ENCODE peak calls at places on chromosomes 13 and 19, in four cellular contexts. F is Peyer's patch, Z is neural progenitor cell, K is mesendoderm. L is an unnamed sample.
A peak's percentile ranks its signal among the peaks of the same experiment; 100 is the strongest.

GRCh38 chr19:33175886-33176669 is 18.1 kb upstream of the LRP3 start:
- DNase-seq in F (no peak), Z (peak; percentile 58), K (peak; percentile 73), L (peak; percentile 14)

GRCh38 chr13:37429976-37430375 is 168.6 kb downstream of the POSTN start:
- DNase-seq in F (no peak), Z (no peak), K (no peak), L (no peak)

GRCh38 chr13:25300861-25301346 is 521 bp upstream of the NUP58 start:
- DNase-seq in F (no peak), Z (peak; percentile 5), K (no peak), L (no peak)

GRCh38 chr13:30141773-30142501 is 165.4 kb downstream of the KATNAL1 start:
- DNase-seq in F (no peak), Z (no peak), K (no peak), L (no peak)

GRCh38 chr13:29507356-29507755 is 88.1 kb downstream of the SLC7A1 start:
- DNase-seq in F (peak; percentile 36), Z (no peak), K (no peak), L (no peak)

GRCh38 chr19:40982594-40983101 is 8.4 kb upstream of the CYP2B6 start:
- DNase-seq in F (no peak), Z (no peak), K (peak; percentile 28), L (no peak)

GRCh38 chr19:55537741-55538111 is 793 bp upstream of the SBK2 start:
- DNase-seq in F (no peak), Z (peak; percentile 58), K (peak; percentile 69), L (no peak)

GRCh38 chr19:23542562-23542961 is 144.4 kb downstream of the ZNF675 start:
- DNase-seq in F (no peak), Z (no peak), K (no peak), L (no peak)

GRCh38 chr19:17500447-17501198 is 10.8 kb upstream of the PGLS start:
- DNase-seq in F (no peak), Z (no peak), K (no peak), L (no peak)

GRCh38 chr13:27171244-27171829 is at the start of gene USP12:
- DNase-seq in F (peak; percentile 31), Z (no peak), K (peak; percentile 64), L (no peak)

GRCh38 chr13:49812806-49813205 is 20.3 kb upstream of the KPNA3 start:
- DNase-seq in F (no peak), Z (no peak), K (no peak), L (no peak)

GRCh38 chr19:56404705-56405056 is 549 bp downstream of the ZNF583 start:
- DNase-seq in F (no peak), Z (no peak), K (no peak), L (no peak)

GRCh38 chr13:79709526-79709925 is 228.6 kb downstream of the NDFIP2 start:
- DNase-seq in F (no peak), Z (no peak), K (no peak), L (no peak)

GRCh38 chr13:23645851-23646250 is 75.6 kb downstream of the TNFRSF19 start:
- DNase-seq in F (no peak), Z (no peak), K (no peak), L (no peak)

GRCh38 chr13:94352057-94352456 is 127.4 kb downstream of the DCT start:
- DNase-seq in F (no peak), Z (no peak), K (no peak), L (no peak)

GRCh38 chr13:110312669-110313031 is 5.6 kb downstream of the COL4A2 start:
- DNase-seq in F (no peak), Z (no peak), K (peak; percentile 52), L (no peak)

GRCh38 chr19:18508585-18508984 is 13.3 kb downstream of the ELL start:
- DNase-seq in F (no peak), Z (no peak), K (no peak), L (no peak)
- H3K27ac ChIP-seq in F (peak overlapping the region; percentile 91), Z (no peak overlapping the region), K (no peak overlapping the region), L (peak overlapping the region; percentile 27)

GRCh38 chr13:32941368-32941767 is 74.9 kb upstream of the KL start:
- DNase-seq in F (no peak), Z (no peak), K (no peak), L (no peak)

GRCh38 chr13:32940601-32941000 is 75.6 kb upstream of the KL start:
- DNase-seq in F (no peak), Z (no peak), K (no peak), L (no peak)

DNA sequence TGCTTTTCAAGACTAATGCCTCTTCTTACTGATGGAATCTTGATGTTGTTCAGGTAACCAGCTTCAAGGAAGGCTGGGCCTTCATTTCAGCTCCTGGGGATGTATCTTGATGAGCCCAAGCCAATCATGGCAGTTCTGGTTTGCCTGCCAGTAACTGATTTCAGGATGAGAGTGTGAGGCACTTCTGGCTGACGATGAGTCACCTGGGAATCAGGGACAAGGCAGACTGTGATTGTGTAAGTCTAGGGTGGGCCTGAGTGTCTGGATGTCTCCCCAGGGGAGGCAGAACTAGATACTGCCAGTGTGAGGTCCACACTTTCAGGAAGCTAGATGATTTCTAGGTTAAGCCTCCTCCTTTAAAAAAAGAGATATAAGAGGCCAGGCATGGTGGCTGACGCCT is 77.3 kb upstream of the KL start:
- DNase-seq in F (no peak), Z (no peak), K (peak; percentile 9), L (no peak)
- H3K4me3 ChIP-seq in F (no peak overlapping the region), Z (no peak overlapping the region), K (no peak overlapping the region), L (no peak overlapping the region)

DNA sequence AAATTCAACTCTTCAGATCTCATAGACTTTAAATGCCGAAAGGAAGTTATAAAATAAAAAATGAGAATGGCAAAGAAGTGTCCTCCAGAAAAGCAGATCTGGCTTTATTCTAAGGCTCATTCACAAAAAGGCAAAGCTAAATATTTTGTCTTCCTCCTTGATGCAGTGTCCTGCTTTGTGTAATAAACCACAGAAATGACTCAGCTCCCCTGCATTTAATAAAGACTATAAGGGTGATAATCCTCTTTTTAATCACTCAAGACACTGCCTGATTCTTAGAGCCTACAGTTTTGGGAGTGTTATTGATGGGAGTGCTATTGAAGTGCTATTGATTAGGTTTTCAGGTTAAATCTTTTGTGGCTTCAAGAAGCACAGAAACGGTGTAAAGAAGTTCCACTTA is 482.0 kb downstream of the PCDH20 start:
- DNase-seq in F (no peak), Z (no peak), K (no peak), L (no peak)
- H3K4me1 ChIP-seq in F (no peaks in the 10 kb centered on the region), Z (peaks cover 5% of the 10 kb centered on the region), K (no peaks in the 10 kb centered on the region), L (no peaks in the 10 kb centered on the region)

GRCh38 chr13:20441879-20442278 is 83.8 kb downstream of the CRYL1 start:
- DNase-seq in F (no peak), Z (peak; percentile 48), K (peak; percentile 17), L (no peak)

GRCh38 chr13:20439261-20439660 is 86.4 kb downstream of the CRYL1 start:
- DNase-seq in F (no peak), Z (no peak), K (no peak), L (no peak)

GRCh38 chr13:20442798-20443381 is 82.8 kb downstream of the CRYL1 start:
- DNase-seq in F (no peak), Z (no peak), K (no peak), L (no peak)

GRCh38 chr13:20441066-20441465 is 84.6 kb downstream of the CRYL1 start:
- DNase-seq in F (no peak), Z (no peak), K (no peak), L (no peak)

DNA sequence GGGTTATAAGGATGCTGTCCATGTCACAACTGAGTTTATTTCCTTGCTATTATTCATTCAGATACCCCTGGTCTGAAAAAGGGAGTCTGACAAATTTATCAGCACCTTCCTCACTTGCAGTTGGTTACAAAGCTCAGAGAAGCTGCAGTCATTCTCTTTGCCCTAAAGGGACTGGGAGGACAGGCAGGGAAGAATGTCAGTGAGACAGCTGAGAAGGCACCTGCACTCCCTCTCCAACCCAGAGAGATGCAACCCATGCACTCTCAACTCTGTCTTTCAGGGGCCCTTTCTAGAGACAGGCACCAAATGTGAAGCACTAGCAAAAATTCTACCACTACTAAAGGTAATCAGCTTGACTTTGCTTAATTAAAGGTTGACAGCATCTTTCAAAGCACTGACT is 83.3 kb downstream of the CRYL1 start:
- DNase-seq in F (no peak), Z (peak; percentile 26), K (peak; percentile 19), L (no peak)
- H3K27ac ChIP-seq in F (no peak overlapping the region), Z (no peak overlapping the region), K (no peak overlapping the region), L (no peak overlapping the region)

GRCh38 chr19:15373644-15374043 is 5.9 kb downstream of the AKAP8 start:
- DNase-seq in F (no peak), Z (no peak), K (no peak), L (no peak)
- H3K4me3 ChIP-seq in F (no peak overlapping the region), Z (no peak overlapping the region), K (no peak overlapping the region), L (no peak overlapping the region)

DNA sequence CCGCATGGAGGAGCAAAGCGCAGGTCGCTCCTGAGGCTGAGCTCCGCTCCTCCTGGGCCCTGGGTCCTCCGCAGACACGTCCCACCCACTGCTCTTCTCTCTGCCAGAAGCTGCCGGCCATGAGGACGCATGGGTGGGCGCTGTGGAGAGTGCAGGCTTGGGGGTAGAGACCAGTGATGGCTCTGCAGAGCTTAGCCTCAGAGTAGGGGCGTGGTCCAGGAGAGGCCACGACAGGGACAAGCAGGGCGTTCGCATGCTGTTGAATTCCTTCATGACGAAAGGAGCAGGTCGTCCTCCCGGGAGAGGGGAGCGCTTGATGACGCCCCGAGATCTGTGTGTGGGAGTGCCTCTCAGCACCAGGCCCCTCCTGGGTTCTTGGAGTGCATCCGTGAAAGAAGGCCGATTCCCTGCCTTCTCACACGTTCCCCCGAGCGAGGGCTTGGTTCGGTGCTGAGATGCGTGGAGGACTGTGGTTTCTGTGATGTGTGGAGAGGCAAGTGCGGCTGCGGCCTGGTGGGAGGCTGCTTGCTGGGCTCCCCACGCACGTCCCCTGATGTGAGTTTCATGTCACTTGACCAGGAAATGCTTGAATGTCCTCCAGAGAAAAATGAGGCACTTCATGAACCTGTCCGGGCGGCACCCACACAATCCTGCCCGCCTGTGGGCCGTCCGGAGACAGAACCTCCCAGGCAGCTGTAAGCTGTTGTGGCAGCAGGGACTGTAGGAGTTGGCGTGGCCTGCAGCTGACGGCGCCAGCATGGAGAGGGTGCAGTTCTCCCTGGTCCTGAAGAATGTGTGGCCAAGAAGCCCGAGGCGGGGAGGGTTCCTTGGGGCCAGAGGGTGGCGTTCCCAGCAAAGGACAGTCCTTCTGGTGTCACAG is 4.5 kb downstream of the SF3A2 start:
- DNase-seq in F (no peak), Z (no peak), K (no peak), L (no peak)
- H3K4me1 ChIP-seq in F (peaks cover 69% of the 10 kb centered on the region), Z (peaks cover 38% of the 10 kb centered on the region), K (peaks cover 5% of the 10 kb centered on the region), L (peaks cover 48% of the 10 kb centered on the region)

DNA sequence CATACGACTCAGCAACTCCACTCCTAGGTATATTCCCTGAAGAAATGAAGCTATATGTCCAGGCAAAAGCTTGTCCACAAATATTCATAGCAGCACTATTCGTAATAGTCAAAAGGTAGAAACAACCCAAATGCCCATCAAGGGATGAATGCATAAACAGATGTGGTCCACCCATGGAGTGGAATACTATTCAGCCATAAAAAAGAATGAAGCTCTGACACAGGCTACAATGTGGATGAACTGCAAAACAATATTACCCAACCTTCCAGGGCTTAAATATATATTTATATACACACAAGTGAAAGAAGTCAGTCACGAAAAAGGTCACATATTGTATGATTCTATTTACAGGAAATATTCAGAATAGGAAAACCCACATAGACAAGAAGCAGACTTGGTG is 19.7 kb downstream of the RFX2 start:
- DNase-seq in F (no peak), Z (no peak), K (no peak), L (no peak)
- H3K27ac ChIP-seq in F (peak overlapping the region; percentile 94), Z (no peak overlapping the region), K (no peak overlapping the region), L (no peak overlapping the region)